ENCODE peak calls at places on chromosome 15, in eight cellular contexts. L is activated naive CD4-positive, alpha-beta T cell treated with Interleukin-2 at 50 U/mL for 16 hours; D is NCI-H2081; K is A172; P is type B pancreatic cell; A is substantia nigra; B is NCI-H1092; T is amniotic epithelial cell. G is an unnamed sample.

GRCh38 chr15:59691194-59691805 is 2.2 kb upstream of the BNIP2 start:
- DNase-seq in P (no peak), T (peak), A (no peak), D (peak), K (peak), L (peak), B (no peak), G (no peak)

GRCh38 chr15:58233341-58233740 is 95.2 kb downstream of the AQP9 start:
- DNase-seq in L (no peak), P (no peak), T (peak), K (no peak), D (no peak), A (no peak), B (no peak), G (no peak)

GRCh38 chr15:100350434-100351226 is 8.9 kb upstream of the ADAMTS17 start:
- DNase-seq in D (no peak), P (no peak), K (no peak), L (no peak), B (no peak), A (no peak), T (peak), G (no peak)

GRCh38 chr15:69861331-69862171 is 236.2 kb downstream of the TLE3 start:
- DNase-seq in T (peak), B (no peak), D (no peak), A (no peak), P (no peak), K (no peak), L (no peak), G (peak)

GRCh38 chr15:67834593-67835348 is 5.1 kb downstream of the RNU6-1 start:
- DNase-seq in K (no peak), T (no peak), A (no peak), L (no peak), D (no peak), B (no peak), P (no peak), G (no peak)

GRCh38 chr15:48974865-48975264 is 11.1 kb upstream of the SHC4 start:
- DNase-seq in P (no peak), A (peak), D (no peak), K (no peak), T (peak), B (no peak), L (no peak), G (no peak)

GRCh38 chr15:99732711-99733267 is 448 bp downstream of the LYSMD4 start:
- DNase-seq in T (no peak), K (no peak), B (no peak), L (no peak), D (no peak), A (no peak), P (no peak), G (no peak)

GRCh38 chr15:67743558-67743957 is 81.8 kb upstream of the SKOR1 start:
- DNase-seq in A (no peak), P (no peak), B (no peak), K (no peak), T (no peak), D (no peak), L (no peak), G (no peak)

GRCh38 chr15:88390502-88390901 is 76.7 kb downstream of the MRPL46 start:
- DNase-seq in T (no peak), B (no peak), L (no peak), K (no peak), P (no peak), A (no peak), D (no peak), G (no peak)

GRCh38 chr15:40282870-40283614 is at the start of gene ANKRD63:
- DNase-seq in D (no peak), T (no peak), K (no peak), P (no peak), B (no peak), A (no peak), L (peak), G (no peak)

GRCh38 chr15:74752486-74753395 is 4.1 kb downstream of the CYP1A2 start:
- DNase-seq in D (no peak), B (no peak), T (peak), L (no peak), K (peak), A (no peak), P (no peak), G (no peak)

GRCh38 chr15:39287322-39288195 is 293.3 kb upstream of the THBS1 start:
- DNase-seq in B (no peak), A (no peak), T (no peak), D (peak), K (peak), P (no peak), L (no peak), G (no peak)

GRCh38 chr15:81914734-81915234 is 131.0 kb downstream of the MEX3B start:
- DNase-seq in K (no peak), D (peak), A (no peak), P (no peak), T (no peak), B (peak), L (no peak), G (no peak)

GRCh38 chr15:28109626-28110415 is 10.7 kb upstream of the OCA2 start:
- DNase-seq in D (no peak), L (no peak), B (no peak), P (no peak), A (no peak), T (no peak), K (no peak), G (no peak)

GRCh38 chr15:48478581-48478980 is 147.4 kb downstream of the DUT start:
- DNase-seq in T (no peak), P (no peak), D (no peak), A (no peak), B (no peak), K (no peak), L (no peak), G (no peak)

GRCh38 chr15:47339800-47340575 is 377.3 kb upstream of the SEMA6D start:
- DNase-seq in P (no peak), K (no peak), D (no peak), A (no peak), T (peak), B (no peak), L (no peak), G (no peak)

GRCh38 chr15:43390723-43391122 is 19.8 kb downstream of the TUBGCP4 start:
- DNase-seq in T (peak), B (no peak), A (no peak), P (no peak), D (no peak), L (no peak), K (peak), G (no peak)

GRCh38 chr15:78969687-78970349 is 25.0 kb upstream of the CTSH start:
- DNase-seq in A (no peak), B (no peak), T (peak), K (no peak), L (no peak), D (no peak), P (no peak), G (no peak)

GRCh38 chr15:40072216-40072990 is 33.4 kb upstream of the SRP14 start:
- DNase-seq in P (no peak), L (no peak), K (no peak), D (no peak), A (no peak), B (no peak), T (no peak), G (no peak)

GRCh38 chr15:68196445-68197169 is 8.5 kb downstream of the CALML4 start:
- DNase-seq in L (no peak), P (no peak), D (no peak), B (no peak), A (no peak), K (no peak), T (no peak), G (no peak)

GRCh38 chr15:39077998-39078397 is 502.9 kb upstream of the THBS1 start:
- DNase-seq in P (no peak), B (no peak), K (no peak), L (no peak), A (no peak), T (peak), D (no peak), G (no peak)

GRCh38 chr15:53808058-53808703 is 48.7 kb upstream of the WDR72 start:
- DNase-seq in A (no peak), K (no peak), L (no peak), D (no peak), T (no peak), B (no peak), P (no peak), G (peak)

GRCh38 chr15:64905119-64905831 is 6.4 kb upstream of the ANKDD1A start:
- DNase-seq in T (peak), A (peak), K (no peak), D (no peak), B (no peak), L (peak), P (peak), G (no peak)

GRCh38 chr15:85690546-85691226 is 104.0 kb downstream of the KLHL25 start:
- DNase-seq in T (no peak), P (no peak), B (no peak), D (no peak), A (no peak), L (peak), K (no peak), G (no peak)

GRCh38 chr15:62880278-62880677 is 162.3 kb upstream of the TPM1 start:
- DNase-seq in L (no peak), P (no peak), D (no peak), T (peak), K (peak), B (no peak), A (no peak), G (no peak)

GRCh38 chr15:26773485-26773877 is 615 bp upstream of the GABRB3 start:
- DNase-seq in B (peak), D (peak), K (no peak), L (no peak), T (no peak), P (no peak), A (no peak), G (no peak)

GRCh38 chr15:50854594-50855490 is 53.6 kb upstream of the AP4E1 start:
- DNase-seq in P (no peak), A (no peak), D (no peak), T (peak), L (no peak), K (no peak), B (no peak), G (no peak)

GRCh38 chr15:96093063-96093462 is 237.4 kb upstream of the NR2F2 start:
- DNase-seq in L (no peak), D (no peak), K (peak), T (peak), A (no peak), P (no peak), B (no peak), G (no peak)

GRCh38 chr15:73596214-73596613 is 37.0 kb downstream of the NPTN start:
- DNase-seq in K (no peak), A (no peak), L (no peak), P (no peak), D (no peak), T (no peak), B (no peak), G (no peak)

GRCh38 chr15:83659011-83659811 is 5.3 kb downstream of the ADAMTSL3 start:
- DNase-seq in A (no peak), D (no peak), P (no peak), B (no peak), K (no peak), T (no peak), L (no peak), G (no peak)

GRCh38 chr15:83435202-83435601 is 11.9 kb upstream of the SH3GL3 start:
- DNase-seq in A (no peak), D (no peak), L (no peak), P (no peak), B (no peak), T (peak), K (peak), G (no peak)

GRCh38 chr15:92904832-92905640 is 4.9 kb downstream of the CHD2 start:
- DNase-seq in A (no peak), K (no peak), D (no peak), T (no peak), B (no peak), L (no peak), P (no peak), G (no peak)

GRCh38 chr15:38254065-38254883 is 1.6 kb downstream of the SPRED1 start:
- DNase-seq in T (peak), L (peak), B (no peak), P (no peak), D (peak), K (peak), A (peak), G (peak)